ENCODE peak calls at places on chromosomes 5 and 9, in seven cellular contexts. One of them, this sample, is unnamed.

GRCh38 chr5:149110406-149110805 is 30.9 kb upstream of the ABLIM3 start:
- DNase-seq in pancreas: no peak
- DNase-seq in stimulated activated CD8-positive, alpha-beta memory T cell treated with anti-CD3 and anti-CD28 coated beads, Interleukin-4, amount 100 ng/mL, for 1 hour: no peak
- DNase-seq in DMS 273 treated with DMSO at 0.1 percent for 48 hours: no peak
- DNase-seq in kidney epithelial cell: no peak
- DNase-seq in HTR-8/SVneo: no peak
- DNase-seq in omental fat pad: no peak
- DNase-seq in this sample: no peak

GRCh38 chr9:121266906-121267650 is 884 bp upstream of the GSN start:
- DNase-seq in HTR-8/SVneo: no peak
- DNase-seq in omental fat pad: no peak
- DNase-seq in DMS 273 treated with DMSO at 0.1 percent for 48 hours: no peak
- DNase-seq in pancreas: no peak
- DNase-seq in kidney epithelial cell: no peak
- DNase-seq in stimulated activated CD8-positive, alpha-beta memory T cell treated with anti-CD3 and anti-CD28 coated beads, Interleukin-4, amount 100 ng/mL, for 1 hour: no peak
- DNase-seq in this sample: no peak

GRCh38 chr5:5351288-5352089 is 71.0 kb upstream of the ICE1 start:
- DNase-seq in HTR-8/SVneo: peak; percentile 92
- DNase-seq in stimulated activated CD8-positive, alpha-beta memory T cell treated with anti-CD3 and anti-CD28 coated beads, Interleukin-4, amount 100 ng/mL, for 1 hour: no peak
- DNase-seq in kidney epithelial cell: no peak
- DNase-seq in omental fat pad: no peak
- DNase-seq in pancreas: no peak
- DNase-seq in DMS 273 treated with DMSO at 0.1 percent for 48 hours: no peak
- DNase-seq in this sample: no peak

GRCh38 chr5:125679522-125679921 is 743.7 kb upstream of the GRAMD2B start:
- DNase-seq in DMS 273 treated with DMSO at 0.1 percent for 48 hours: no peak
- DNase-seq in omental fat pad: no peak
- DNase-seq in kidney epithelial cell: no peak
- DNase-seq in HTR-8/SVneo: no peak
- DNase-seq in pancreas: no peak
- DNase-seq in stimulated activated CD8-positive, alpha-beta memory T cell treated with anti-CD3 and anti-CD28 coated beads, Interleukin-4, amount 100 ng/mL, for 1 hour: no peak
- DNase-seq in this sample: no peak

GRCh38 chr9:94967481-94967880 is 241.0 kb downstream of the AOPEP start:
- DNase-seq in pancreas: peak; percentile 63
- DNase-seq in omental fat pad: no peak
- DNase-seq in HTR-8/SVneo: no peak
- DNase-seq in kidney epithelial cell: no peak
- DNase-seq in stimulated activated CD8-positive, alpha-beta memory T cell treated with anti-CD3 and anti-CD28 coated beads, Interleukin-4, amount 100 ng/mL, for 1 hour: no peak
- DNase-seq in DMS 273 treated with DMSO at 0.1 percent for 48 hours: no peak
- DNase-seq in this sample: no peak

GRCh38 chr5:75044406-75044805 is 8.0 kb downstream of the GCNT4 start:
- DNase-seq in stimulated activated CD8-positive, alpha-beta memory T cell treated with anti-CD3 and anti-CD28 coated beads, Interleukin-4, amount 100 ng/mL, for 1 hour: no peak
- DNase-seq in HTR-8/SVneo: no peak
- DNase-seq in pancreas: no peak
- DNase-seq in omental fat pad: no peak
- DNase-seq in DMS 273 treated with DMSO at 0.1 percent for 48 hours: no peak
- DNase-seq in kidney epithelial cell: no peak
- DNase-seq in this sample: no peak

GRCh38 chr5:86864022-86864421 is 246.3 kb downstream of the COX7C start:
- DNase-seq in DMS 273 treated with DMSO at 0.1 percent for 48 hours: peak; percentile 62
- DNase-seq in HTR-8/SVneo: no peak
- DNase-seq in omental fat pad: no peak
- DNase-seq in stimulated activated CD8-positive, alpha-beta memory T cell treated with anti-CD3 and anti-CD28 coated beads, Interleukin-4, amount 100 ng/mL, for 1 hour: no peak
- DNase-seq in pancreas: no peak
- DNase-seq in kidney epithelial cell: no peak
- DNase-seq in this sample: no peak

GRCh38 chr9:31272456-31273295 is 1111.8 kb upstream of the ACO1 start:
- DNase-seq in stimulated activated CD8-positive, alpha-beta memory T cell treated with anti-CD3 and anti-CD28 coated beads, Interleukin-4, amount 100 ng/mL, for 1 hour: no peak
- DNase-seq in omental fat pad: no peak
- DNase-seq in kidney epithelial cell: peak; percentile 44
- DNase-seq in HTR-8/SVneo: no peak
- DNase-seq in pancreas: no peak
- DNase-seq in DMS 273 treated with DMSO at 0.1 percent for 48 hours: no peak
- DNase-seq in this sample: no peak

GRCh38 chr9:1100945-1101344 is 50.8 kb downstream of the DMRT2 start:
- DNase-seq in omental fat pad: no peak
- DNase-seq in DMS 273 treated with DMSO at 0.1 percent for 48 hours: no peak
- DNase-seq in kidney epithelial cell: peak; percentile 29
- DNase-seq in stimulated activated CD8-positive, alpha-beta memory T cell treated with anti-CD3 and anti-CD28 coated beads, Interleukin-4, amount 100 ng/mL, for 1 hour: no peak
- DNase-seq in HTR-8/SVneo: no peak
- DNase-seq in pancreas: peak; percentile 65
- DNase-seq in this sample: no peak

GRCh38 chr9:134408939-134409737 is 82.9 kb downstream of the RXRA start:
- DNase-seq in kidney epithelial cell: no peak
- DNase-seq in omental fat pad: no peak
- DNase-seq in stimulated activated CD8-positive, alpha-beta memory T cell treated with anti-CD3 and anti-CD28 coated beads, Interleukin-4, amount 100 ng/mL, for 1 hour: no peak
- DNase-seq in HTR-8/SVneo: no peak
- DNase-seq in pancreas: no peak
- DNase-seq in DMS 273 treated with DMSO at 0.1 percent for 48 hours: no peak
- DNase-seq in this sample: no peak

GRCh38 chr9:108961151-108961550 is 27.0 kb downstream of the ABITRAM start:
- DNase-seq in kidney epithelial cell: no peak
- DNase-seq in DMS 273 treated with DMSO at 0.1 percent for 48 hours: no peak
- DNase-seq in HTR-8/SVneo: no peak
- DNase-seq in stimulated activated CD8-positive, alpha-beta memory T cell treated with anti-CD3 and anti-CD28 coated beads, Interleukin-4, amount 100 ng/mL, for 1 hour: no peak
- DNase-seq in omental fat pad: no peak
- DNase-seq in pancreas: no peak
- DNase-seq in this sample: no peak

GRCh38 chr9:131622536-131622935 is 77.2 kb downstream of the PRRT1B start:
- DNase-seq in stimulated activated CD8-positive, alpha-beta memory T cell treated with anti-CD3 and anti-CD28 coated beads, Interleukin-4, amount 100 ng/mL, for 1 hour: no peak
- DNase-seq in omental fat pad: no peak
- DNase-seq in kidney epithelial cell: no peak
- DNase-seq in pancreas: no peak
- DNase-seq in DMS 273 treated with DMSO at 0.1 percent for 48 hours: no peak
- DNase-seq in HTR-8/SVneo: no peak
- DNase-seq in this sample: no peak

GRCh38 chr9:3916420-3916819 is 383.4 kb downstream of the GLIS3 start:
- DNase-seq in omental fat pad: no peak
- DNase-seq in stimulated activated CD8-positive, alpha-beta memory T cell treated with anti-CD3 and anti-CD28 coated beads, Interleukin-4, amount 100 ng/mL, for 1 hour: no peak
- DNase-seq in kidney epithelial cell: no peak
- DNase-seq in DMS 273 treated with DMSO at 0.1 percent for 48 hours: no peak
- DNase-seq in HTR-8/SVneo: no peak
- DNase-seq in pancreas: no peak
- DNase-seq in this sample: no peak

GRCh38 chr9:127877566-127877998 is at the start of gene AK1:
- DNase-seq in omental fat pad: no peak
- DNase-seq in pancreas: peak; percentile 93
- DNase-seq in stimulated activated CD8-positive, alpha-beta memory T cell treated with anti-CD3 and anti-CD28 coated beads, Interleukin-4, amount 100 ng/mL, for 1 hour: no peak
- DNase-seq in DMS 273 treated with DMSO at 0.1 percent for 48 hours: no peak
- DNase-seq in HTR-8/SVneo: peak; percentile 51
- DNase-seq in kidney epithelial cell: no peak
- DNase-seq in this sample: peak; percentile 89

GRCh38 chr5:156201793-156202388 is 125.1 kb upstream of the SGCD start:
- DNase-seq in HTR-8/SVneo: no peak
- DNase-seq in omental fat pad: no peak
- DNase-seq in pancreas: no peak
- DNase-seq in stimulated activated CD8-positive, alpha-beta memory T cell treated with anti-CD3 and anti-CD28 coated beads, Interleukin-4, amount 100 ng/mL, for 1 hour: no peak
- DNase-seq in kidney epithelial cell: peak; percentile 79
- DNase-seq in DMS 273 treated with DMSO at 0.1 percent for 48 hours: no peak
- DNase-seq in this sample: no peak

GRCh38 chr9:105539452-105539851 is 18.5 kb upstream of the FKTN start:
- DNase-seq in DMS 273 treated with DMSO at 0.1 percent for 48 hours: no peak
- DNase-seq in stimulated activated CD8-positive, alpha-beta memory T cell treated with anti-CD3 and anti-CD28 coated beads, Interleukin-4, amount 100 ng/mL, for 1 hour: no peak
- DNase-seq in omental fat pad: no peak
- DNase-seq in pancreas: no peak
- DNase-seq in HTR-8/SVneo: no peak
- DNase-seq in kidney epithelial cell: no peak
- DNase-seq in this sample: no peak